ENCODE peak calls at places on chromosome 15, in four cellular contexts. V, D, O and U are unnamed samples.

GRCh38 chr15:65311760-65312159 is 7.3 kb downstream of the RNU5B-1 start:
- DNase-seq in V (no peak), D (no peak), O (no peak), U (no peak)

GRCh38 chr15:48748535-48748934 is 62.3 kb downstream of the CEP152 start:
- DNase-seq in V (no peak), D (no peak), O (no peak), U (no peak)

GRCh38 chr15:70248116-70249025 is 150.7 kb upstream of the TLE3 start:
- DNase-seq in V (no peak), D (no peak), O (no peak), U (peak; percentile 80)

GRCh38 chr15:85289677-85290365 is 90.6 kb upstream of the AKAP13 start:
- DNase-seq in V (no peak), D (peak; percentile 6), O (no peak), U (no peak)

GRCh38 chr15:69807752-69808151 is 290.0 kb downstream of the TLE3 start:
- DNase-seq in V (no peak), D (no peak), O (no peak), U (no peak)

GRCh38 chr15:87687176-87687890 is 569.2 kb downstream of the NTRK3 start:
- DNase-seq in V (no peak), D (no peak), O (no peak), U (no peak)

GRCh38 chr15:88487176-88487795 is 19.8 kb downstream of the MRPS11 start:
- DNase-seq in V (no peak), D (no peak), O (no peak), U (peak; percentile 28)

GRCh38 chr15:87764461-87765236 is 491.9 kb downstream of the NTRK3 start:
- DNase-seq in V (no peak), D (no peak), O (no peak), U (peak; percentile 82)